ENCODE peak calls at places on chromosomes 7 and 10, in seven cellular contexts. Y, W, S, N, K, L and V are unnamed samples.

GRCh38 chr7:130141161-130141857 is 63.9 kb downstream of the TMEM209 start:
- DNase-seq in Y (peak), W (peak), S (peak), N (peak), K (peak), L (no peak), V (peak)

GRCh38 chr10:95447733-95448132 is 113.4 kb downstream of the SORBS1 start:
- DNase-seq in Y (peak), W (no peak), S (no peak), N (peak), K (no peak), L (no peak), V (no peak)

GRCh38 chr10:122199070-122199469 is 72.0 kb upstream of the BTBD16 start:
- DNase-seq in Y (no peak), W (peak), S (no peak), N (no peak), K (no peak), L (no peak), V (no peak)

GRCh38 chr10:114364726-114365125 is 39.6 kb downstream of the AFAP1L2 start:
- DNase-seq in Y (no peak), W (no peak), S (no peak), N (no peak), K (no peak), L (no peak), V (no peak)

GRCh38 chr10:32377458-32378370 is 30.8 kb upstream of the EPC1 start:
- DNase-seq in Y (peak), W (no peak), S (no peak), N (peak), K (peak), L (no peak), V (no peak)

GRCh38 chr7:41915861-41916260 is 213.0 kb upstream of the INHBA start:
- DNase-seq in Y (no peak), W (no peak), S (no peak), N (no peak), K (no peak), L (no peak), V (no peak)

GRCh38 chr7:100219271-100219737 is 445 bp upstream of the PVRIG start:
- DNase-seq in Y (no peak), W (no peak), S (no peak), N (no peak), K (no peak), L (no peak), V (no peak)

GRCh38 chr10:137606-138005 is 2.4 kb downstream of the ZMYND11 start:
- DNase-seq in Y (no peak), W (no peak), S (no peak), N (peak), K (peak), L (no peak), V (no peak)

GRCh38 chr7:7565746-7566650 is 686 bp upstream of the MIOS start:
- DNase-seq in Y (peak), W (no peak), S (peak), N (no peak), K (peak), L (no peak), V (no peak)

GRCh38 chr7:8044761-8045430 is 76.3 kb downstream of the GLCCI1 start:
- DNase-seq in Y (no peak), W (no peak), S (no peak), N (no peak), K (no peak), L (no peak), V (no peak)

GRCh38 chr7:36905836-36906235 is 181.5 kb upstream of the AOAH start:
- DNase-seq in Y (no peak), W (no peak), S (no peak), N (no peak), K (no peak), L (no peak), V (no peak)

GRCh38 chr7:88289505-88290129 is 17.1 kb downstream of the STEAP4 start:
- DNase-seq in Y (no peak), W (no peak), S (no peak), N (peak), K (peak), L (no peak), V (no peak)

GRCh38 chr10:78831457-78831856 is 237.3 kb upstream of the ZMIZ1 start:
- DNase-seq in Y (no peak), W (no peak), S (no peak), N (no peak), K (no peak), L (no peak), V (no peak)

GRCh38 chr10:12417341-12417740 is 68.0 kb downstream of the CAMK1D start:
- DNase-seq in Y (no peak), W (no peak), S (no peak), N (no peak), K (no peak), L (no peak), V (no peak)

GRCh38 chr7:141748401-141748800 is 10.2 kb downstream of the SSBP1 start:
- DNase-seq in Y (no peak), W (no peak), S (no peak), N (peak), K (no peak), L (no peak), V (no peak)

GRCh38 chr7:102431617-102432298 is 1.6 kb upstream of the ORAI2 start:
- DNase-seq in Y (peak), W (no peak), S (no peak), N (no peak), K (peak), L (no peak), V (peak)

GRCh38 chr10:7622969-7623368 is 43.8 kb downstream of the ITIH5 start:
- DNase-seq in Y (peak), W (no peak), S (peak), N (no peak), K (no peak), L (no peak), V (no peak)
- TF ChIP-seq CTCF in Y (peak), W (peak), S (no peak), N (no peak), K (no peak), L (no peak), V (no peak)

DNA sequence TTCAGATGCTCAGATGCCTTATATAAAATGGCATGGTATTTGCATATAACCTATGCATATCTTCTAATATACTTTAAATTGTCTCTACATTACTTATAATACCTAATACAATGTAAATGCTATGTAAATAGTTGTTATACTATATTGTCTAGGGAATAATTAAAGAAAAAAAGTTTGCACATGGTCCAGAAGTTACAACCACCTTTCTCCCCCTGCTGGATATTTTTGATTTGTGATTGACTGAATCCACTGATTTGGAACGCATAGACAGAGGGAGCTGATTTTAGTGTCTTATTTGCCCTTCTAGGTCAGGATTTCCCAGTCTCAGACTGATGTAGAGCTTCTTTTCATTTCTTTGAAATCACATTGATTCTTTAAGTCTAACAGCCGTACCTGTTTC is 31.8 kb downstream of the MDFIC start:
- DNase-seq in Y (no peak), W (no peak), S (no peak), N (no peak), K (no peak), L (no peak), V (no peak)
- TF ChIP-seq CTCF in Y (no peak), W (no peak), S (no peak), N (no peak), K (no peak), L (no peak), V (no peak)

DNA sequence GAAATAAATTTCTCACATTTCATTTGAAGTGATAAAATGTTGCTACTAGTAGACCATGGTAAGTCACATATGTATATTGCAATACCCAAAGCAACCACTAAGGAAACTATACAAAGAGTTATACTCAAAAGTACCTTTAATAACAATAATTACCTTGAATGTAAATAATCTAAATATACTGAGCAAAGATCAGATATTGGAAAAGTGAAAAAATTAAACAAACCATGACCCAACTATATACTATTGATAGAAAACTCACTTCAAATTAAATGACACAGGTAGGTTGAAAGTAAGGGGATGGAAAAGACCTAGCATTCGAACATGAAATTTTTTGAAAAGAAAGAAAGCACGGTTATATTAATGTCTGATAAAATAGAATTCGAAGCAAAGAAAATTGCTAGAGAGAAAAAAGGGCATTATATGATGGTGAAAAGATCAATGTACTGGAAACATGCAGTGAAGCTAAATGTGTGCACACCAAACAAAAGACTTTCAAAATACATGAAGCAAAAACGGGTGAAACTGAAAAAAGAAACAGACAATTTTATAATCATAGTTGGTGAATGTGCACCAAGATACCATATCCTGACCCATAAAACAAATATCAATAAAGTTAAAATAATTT is 29.1 kb downstream of the TFPI2 start:
- DNase-seq in Y (no peak), W (no peak), S (no peak), N (no peak), K (no peak), L (no peak), V (no peak)
- TF ChIP-seq CTCF in Y (no peak), W (peak), S (peak), N (peak), K (no peak), L (no peak), V (no peak)

GRCh38 chr7:25893436-25893835 is 258.6 kb upstream of the NFE2L3 start:
- DNase-seq in Y (no peak), W (no peak), S (no peak), N (no peak), K (no peak), L (no peak), V (no peak)

GRCh38 chr7:25894002-25894901 is 257.7 kb upstream of the NFE2L3 start:
- DNase-seq in Y (peak), W (no peak), S (peak), N (no peak), K (peak), L (no peak), V (no peak)

GRCh38 chr7:25895792-25896171 is 256.2 kb upstream of the NFE2L3 start:
- DNase-seq in Y (no peak), W (no peak), S (no peak), N (no peak), K (no peak), L (no peak), V (no peak)

GRCh38 chr7:25897261-25897782 is 254.7 kb upstream of the NFE2L3 start:
- DNase-seq in Y (no peak), W (no peak), S (no peak), N (no peak), K (no peak), L (no peak), V (no peak)

DNA sequence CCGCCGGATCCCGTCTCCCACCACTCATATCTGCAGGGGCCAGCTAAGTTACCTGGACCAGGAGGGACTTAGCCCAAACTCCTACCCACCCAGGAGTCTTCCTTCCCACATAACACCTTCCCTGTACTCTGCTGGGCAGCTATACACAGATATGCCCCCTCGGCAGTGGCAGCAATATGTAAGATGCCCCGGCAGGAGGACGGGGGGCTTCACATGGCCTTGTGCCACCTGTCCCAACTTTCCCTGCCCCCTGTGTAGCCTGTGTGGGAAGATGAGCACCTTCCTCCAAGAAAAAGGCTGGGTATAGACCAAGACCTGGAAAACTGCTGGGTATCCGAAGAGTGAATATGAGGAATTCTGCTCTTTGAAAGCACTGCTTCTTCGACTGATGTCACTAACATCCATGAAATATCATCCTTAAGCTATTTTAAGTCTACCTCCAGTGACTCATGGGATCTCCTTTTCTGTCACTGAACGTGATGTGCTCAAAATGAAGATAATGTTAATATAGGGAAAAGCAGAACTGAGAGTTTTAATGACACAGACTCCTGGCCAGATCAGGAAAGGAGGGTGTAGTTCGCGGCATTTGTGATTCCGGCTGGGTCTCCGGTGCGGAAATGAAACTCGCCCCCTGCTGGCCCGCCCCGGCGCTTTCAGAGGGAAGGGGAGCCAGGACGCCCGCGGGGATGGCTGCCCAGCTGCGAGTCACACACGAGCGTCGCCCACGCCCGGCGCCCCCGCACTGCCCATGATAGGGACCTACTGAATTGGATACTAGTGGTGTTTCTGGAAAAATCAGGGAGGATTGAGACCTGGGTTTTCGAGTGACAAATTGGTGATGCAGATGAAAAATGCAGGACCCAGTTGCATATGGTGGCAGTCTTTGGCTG is 256.9 kb upstream of the NFE2L3 start:
- DNase-seq in Y (peak), W (peak), S (peak), N (peak), K (peak), L (peak), V (peak)
- TF ChIP-seq CTCF in Y (peak), W (peak), S (peak), N (peak), K (peak), L (peak), V (peak)